ENCODE peak calls at places on chromosome 5, in nine cellular contexts. X is naive B cell, Q is left cardiac atrium, F is HT1080, M is dermis blood vessel endothelial cell, D is neural progenitor cell, O is sciatic nerve, W is progenitor cell of endocrine pancreas, I is spleen. A is an unnamed sample.

GRCh38 chr5:34657550-34657921 is 1.4 kb downstream of the RAI14 start:
- DNase-seq in X (no peak), Q (peak), F (peak), M (peak), D (peak), O (no peak), W (peak), I (no peak), A (no peak)

GRCh38 chr5:32092938-32093812 is 80.9 kb downstream of the GOLPH3 start:
- DNase-seq in X (peak), Q (peak), F (peak), M (peak), D (peak), O (peak), W (peak), I (no peak), A (peak)

GRCh38 chr5:124460666-124461065 is 285.8 kb downstream of the ZNF608 start:
- DNase-seq in X (no peak), Q (no peak), F (no peak), M (no peak), D (no peak), O (no peak), W (no peak), I (no peak), A (no peak)

GRCh38 chr5:13831236-13831810 is 113.2 kb downstream of the DNAH5 start:
- DNase-seq in X (no peak), Q (no peak), F (peak), M (peak), D (no peak), O (no peak), W (no peak), I (no peak), A (no peak)

GRCh38 chr5:33049845-33050244 is 338.7 kb downstream of the NPR3 start:
- DNase-seq in X (no peak), Q (no peak), F (peak), M (peak), D (no peak), O (no peak), W (no peak), I (no peak), A (no peak)

GRCh38 chr5:88687253-88687955 is 195.6 kb downstream of the MEF2C start:
- DNase-seq in X (no peak), Q (no peak), F (no peak), M (no peak), D (no peak), O (no peak), W (no peak), I (no peak), A (no peak)

GRCh38 chr5:75034137-75034739 is 18.1 kb downstream of the GCNT4 start:
- DNase-seq in X (no peak), Q (no peak), F (no peak), M (no peak), D (no peak), O (no peak), W (no peak), I (peak), A (no peak)

GRCh38 chr5:77087484-77088291 is 603 bp upstream of the ZBED3 start:
- DNase-seq in X (no peak), Q (peak), F (no peak), M (peak), D (peak), O (peak), W (peak), I (peak), A (no peak)

GRCh38 chr5:88830567-88830966 is 52.4 kb downstream of the MEF2C start:
- DNase-seq in X (no peak), Q (no peak), F (no peak), M (no peak), D (no peak), O (no peak), W (no peak), I (no peak), A (no peak)

GRCh38 chr5:33401482-33402390 is 39.0 kb upstream of the TARS1 start:
- DNase-seq in X (no peak), Q (no peak), F (peak), M (peak), D (no peak), O (no peak), W (no peak), I (no peak), A (no peak)

GRCh38 chr5:61321650-61322049 is 10.4 kb upstream of the ZSWIM6 start:
- DNase-seq in X (no peak), Q (no peak), F (no peak), M (no peak), D (no peak), O (no peak), W (no peak), I (no peak), A (no peak)

GRCh38 chr5:10489810-10490426 is 48.2 kb downstream of the ROPN1L start:
- DNase-seq in X (peak), Q (no peak), F (peak), M (peak), D (no peak), O (no peak), W (no peak), I (peak), A (no peak)

GRCh38 chr5:143004361-143004802 is 234.2 kb downstream of the ARHGAP26 start:
- DNase-seq in X (peak), Q (no peak), F (no peak), M (no peak), D (no peak), O (no peak), W (no peak), I (no peak), A (no peak)

GRCh38 chr5:24644757-24645156 is at the start of gene CDH10:
- DNase-seq in X (no peak), Q (no peak), F (peak), M (no peak), D (peak), O (no peak), W (peak), I (no peak), A (no peak)

GRCh38 chr5:68342693-68343092 is 127.1 kb downstream of the PIK3R1 start:
- DNase-seq in X (no peak), Q (no peak), F (no peak), M (no peak), D (no peak), O (no peak), W (no peak), I (no peak), A (no peak)

GRCh38 chr5:132386644-132387286 is 17.3 kb downstream of the SLC22A5 start:
- DNase-seq in X (peak), Q (peak), F (peak), M (peak), D (peak), O (peak), W (peak), I (peak), A (peak)

GRCh38 chr5:58037899-58038298 is 422.0 kb downstream of the PLK2 start:
- DNase-seq in X (no peak), Q (no peak), F (no peak), M (no peak), D (no peak), O (no peak), W (no peak), I (no peak), A (no peak)

GRCh38 chr5:140207250-140207954 is 32.4 kb downstream of the CYSTM1 start:
- DNase-seq in X (no peak), Q (no peak), F (peak), M (no peak), D (no peak), O (no peak), W (no peak), I (no peak), A (no peak)

GRCh38 chr5:172713113-172713808 is 57.7 kb downstream of the DUSP1 start:
- DNase-seq in X (peak), Q (peak), F (no peak), M (peak), D (peak), O (peak), W (peak), I (peak), A (no peak)

GRCh38 chr5:156042726-156043125 is 284.2 kb upstream of the SGCD start:
- DNase-seq in X (no peak), Q (no peak), F (no peak), M (no peak), D (peak), O (no peak), W (no peak), I (no peak), A (no peak)

GRCh38 chr5:129460121-129460950 is at the start of gene ADAMTS19:
- DNase-seq in X (no peak), Q (peak), F (peak), M (peak), D (peak), O (no peak), W (no peak), I (no peak), A (no peak)

GRCh38 chr5:161547573-161548471 is 1.3 kb upstream of the GABRB2 start:
- DNase-seq in X (no peak), Q (peak), F (no peak), M (no peak), D (peak), O (no peak), W (peak), I (peak), A (no peak)

GRCh38 chr5:125186911-125187375 is 440.5 kb upstream of the ZNF608 start:
- DNase-seq in X (no peak), Q (no peak), F (no peak), M (no peak), D (no peak), O (no peak), W (no peak), I (no peak), A (no peak)

GRCh38 chr5:2887401-2888348 is 136.2 kb upstream of the IRX2 start:
- DNase-seq in X (no peak), Q (no peak), F (no peak), M (no peak), D (no peak), O (peak), W (peak), I (peak), A (no peak)

GRCh38 chr5:3600106-3600997 is 4.7 kb downstream of the IRX1 start:
- DNase-seq in X (no peak), Q (no peak), F (no peak), M (no peak), D (peak), O (no peak), W (peak), I (no peak), A (no peak)

GRCh38 chr5:35436441-35437057 is 181.1 kb upstream of the SPEF2 start:
- DNase-seq in X (no peak), Q (no peak), F (peak), M (peak), D (peak), O (no peak), W (no peak), I (no peak), A (no peak)

GRCh38 chr5:74541381-74541781 is 99.1 kb downstream of the ENC1 start:
- DNase-seq in X (no peak), Q (no peak), F (peak), M (no peak), D (no peak), O (no peak), W (no peak), I (no peak), A (no peak)

GRCh38 chr5:141951341-141951781 is 6.6 kb downstream of the PCDH12 start:
- DNase-seq in X (no peak), Q (no peak), F (no peak), M (peak), D (peak), O (no peak), W (no peak), I (no peak), A (no peak)